ENCODE peak calls at places on chromosome 15, in five cellular contexts. One of them, this sample, is unnamed.

GRCh38 chr15:40464595-40465185 is 6.1 kb upstream of the CHST14 start:
- DNase-seq in GM12878: no peak
- DNase-seq in CD4-positive, alpha-beta T cell: no peak
- DNase-seq in activated naive CD4-positive, alpha-beta T cell treated with anti-CD3 and anti-CD28 coated beads, Interleukin-2, amount 10 ng/mL, durations not matched to agents 7 days and 5 days: no peak
- DNase-seq in dorsolateral prefrontal cortex: no peak
- DNase-seq in this sample: no peak

GRCh38 chr15:67163180-67163579 is 91.3 kb downstream of the AAGAB start:
- DNase-seq in GM12878: no peak
- DNase-seq in CD4-positive, alpha-beta T cell: no peak
- DNase-seq in activated naive CD4-positive, alpha-beta T cell treated with anti-CD3 and anti-CD28 coated beads, Interleukin-2, amount 10 ng/mL, durations not matched to agents 7 days and 5 days: no peak
- DNase-seq in dorsolateral prefrontal cortex: no peak
- DNase-seq in this sample: no peak

GRCh38 chr15:69576035-69576526 is 123.5 kb downstream of the RPLP1 start:
- DNase-seq in GM12878: peak; percentile 13
- DNase-seq in activated naive CD4-positive, alpha-beta T cell treated with anti-CD3 and anti-CD28 coated beads, Interleukin-2, amount 10 ng/mL, durations not matched to agents 7 days and 5 days: peak; percentile 76
- DNase-seq in CD4-positive, alpha-beta T cell: peak; percentile 61
- DNase-seq in dorsolateral prefrontal cortex: peak; percentile 60
- DNase-seq in this sample: no peak

GRCh38 chr15:96500491-96500890 is 170.0 kb downstream of the NR2F2 start:
- DNase-seq in activated naive CD4-positive, alpha-beta T cell treated with anti-CD3 and anti-CD28 coated beads, Interleukin-2, amount 10 ng/mL, durations not matched to agents 7 days and 5 days: no peak
- DNase-seq in GM12878: no peak
- DNase-seq in CD4-positive, alpha-beta T cell: no peak
- DNase-seq in dorsolateral prefrontal cortex: no peak
- DNase-seq in this sample: no peak

GRCh38 chr15:69096197-69096596 is 64.2 kb upstream of the GLCE start:
- DNase-seq in activated naive CD4-positive, alpha-beta T cell treated with anti-CD3 and anti-CD28 coated beads, Interleukin-2, amount 10 ng/mL, durations not matched to agents 7 days and 5 days: no peak
- DNase-seq in CD4-positive, alpha-beta T cell: no peak
- DNase-seq in GM12878: no peak
- DNase-seq in dorsolateral prefrontal cortex: no peak
- DNase-seq in this sample: no peak

GRCh38 chr15:36407647-36408046 is 171.8 kb upstream of the CDIN1 start:
- DNase-seq in activated naive CD4-positive, alpha-beta T cell treated with anti-CD3 and anti-CD28 coated beads, Interleukin-2, amount 10 ng/mL, durations not matched to agents 7 days and 5 days: no peak
- DNase-seq in dorsolateral prefrontal cortex: no peak
- DNase-seq in GM12878: no peak
- DNase-seq in CD4-positive, alpha-beta T cell: no peak
- DNase-seq in this sample: no peak

GRCh38 chr15:73951591-73951990 is 25.3 kb downstream of the LOXL1 start:
- DNase-seq in activated naive CD4-positive, alpha-beta T cell treated with anti-CD3 and anti-CD28 coated beads, Interleukin-2, amount 10 ng/mL, durations not matched to agents 7 days and 5 days: no peak
- DNase-seq in GM12878: no peak
- DNase-seq in CD4-positive, alpha-beta T cell: no peak
- DNase-seq in dorsolateral prefrontal cortex: no peak
- DNase-seq in this sample: no peak

GRCh38 chr15:77851696-77852095 is 219.0 kb upstream of the LINGO1 start:
- DNase-seq in GM12878: no peak
- DNase-seq in dorsolateral prefrontal cortex: no peak
- DNase-seq in CD4-positive, alpha-beta T cell: no peak
- DNase-seq in activated naive CD4-positive, alpha-beta T cell treated with anti-CD3 and anti-CD28 coated beads, Interleukin-2, amount 10 ng/mL, durations not matched to agents 7 days and 5 days: peak; percentile 3
- DNase-seq in this sample: no peak

GRCh38 chr15:34161329-34161953 is 48.5 kb downstream of the KATNBL1 start:
- DNase-seq in CD4-positive, alpha-beta T cell: no peak
- DNase-seq in dorsolateral prefrontal cortex: no peak
- DNase-seq in GM12878: no peak
- DNase-seq in activated naive CD4-positive, alpha-beta T cell treated with anti-CD3 and anti-CD28 coated beads, Interleukin-2, amount 10 ng/mL, durations not matched to agents 7 days and 5 days: no peak
- DNase-seq in this sample: no peak

GRCh38 chr15:52483712-52484111 is 45.0 kb downstream of the MYO5A start:
- DNase-seq in GM12878: no peak
- DNase-seq in activated naive CD4-positive, alpha-beta T cell treated with anti-CD3 and anti-CD28 coated beads, Interleukin-2, amount 10 ng/mL, durations not matched to agents 7 days and 5 days: no peak
- DNase-seq in dorsolateral prefrontal cortex: no peak
- DNase-seq in CD4-positive, alpha-beta T cell: no peak
- DNase-seq in this sample: no peak

GRCh38 chr15:91866971-91867372 is 13.5 kb downstream of the SLCO3A1 start:
- DNase-seq in dorsolateral prefrontal cortex: peak; percentile 69
- DNase-seq in CD4-positive, alpha-beta T cell: no peak
- DNase-seq in GM12878: no peak
- DNase-seq in activated naive CD4-positive, alpha-beta T cell treated with anti-CD3 and anti-CD28 coated beads, Interleukin-2, amount 10 ng/mL, durations not matched to agents 7 days and 5 days: no peak
- DNase-seq in this sample: no peak

GRCh38 chr15:74793135-74794028 is 11.5 kb downstream of the CSK start:
- DNase-seq in GM12878: no peak
- DNase-seq in CD4-positive, alpha-beta T cell: peak; percentile 74
- DNase-seq in activated naive CD4-positive, alpha-beta T cell treated with anti-CD3 and anti-CD28 coated beads, Interleukin-2, amount 10 ng/mL, durations not matched to agents 7 days and 5 days: peak; percentile 84
- DNase-seq in dorsolateral prefrontal cortex: no peak
- DNase-seq in this sample: no peak

GRCh38 chr15:74302821-74303359 is 64.6 kb downstream of the CYP11A1 start:
- DNase-seq in activated naive CD4-positive, alpha-beta T cell treated with anti-CD3 and anti-CD28 coated beads, Interleukin-2, amount 10 ng/mL, durations not matched to agents 7 days and 5 days: peak; percentile 63
- DNase-seq in CD4-positive, alpha-beta T cell: no peak
- DNase-seq in dorsolateral prefrontal cortex: no peak
- DNase-seq in GM12878: no peak
- DNase-seq in this sample: no peak

GRCh38 chr15:25724899-25725298 is 138.2 kb downstream of the ATP10A start:
- DNase-seq in dorsolateral prefrontal cortex: no peak
- DNase-seq in CD4-positive, alpha-beta T cell: no peak
- DNase-seq in activated naive CD4-positive, alpha-beta T cell treated with anti-CD3 and anti-CD28 coated beads, Interleukin-2, amount 10 ng/mL, durations not matched to agents 7 days and 5 days: no peak
- DNase-seq in GM12878: no peak
- DNase-seq in this sample: no peak

GRCh38 chr15:74565381-74566085 is 24.5 kb downstream of the ARID3B start:
- DNase-seq in activated naive CD4-positive, alpha-beta T cell treated with anti-CD3 and anti-CD28 coated beads, Interleukin-2, amount 10 ng/mL, durations not matched to agents 7 days and 5 days: no peak
- DNase-seq in dorsolateral prefrontal cortex: no peak
- DNase-seq in CD4-positive, alpha-beta T cell: no peak
- DNase-seq in GM12878: no peak
- DNase-seq in this sample: no peak

GRCh38 chr15:64251121-64251520 is 88.3 kb upstream of the PPIB start:
- DNase-seq in CD4-positive, alpha-beta T cell: no peak
- DNase-seq in dorsolateral prefrontal cortex: no peak
- DNase-seq in activated naive CD4-positive, alpha-beta T cell treated with anti-CD3 and anti-CD28 coated beads, Interleukin-2, amount 10 ng/mL, durations not matched to agents 7 days and 5 days: no peak
- DNase-seq in GM12878: no peak
- DNase-seq in this sample: no peak

This sample was measured in GM12864.